ENCODE peak calls at places on chromosomes 4 and X, in eight cellular contexts. One of them, this sample, is unnamed. For H3K9me3, the result is how much of the 10 kb centered on the place peaks cover.

GRCh38 chrX:51178352-51178751 is 154.3 kb upstream of the NUDT10 start:
- DNase-seq in fibroblast of lung: no peak
- DNase-seq in gastrocnemius medialis: no peak
- DNase-seq in tibial artery: no peak
- DNase-seq in uterus: no peak
- DNase-seq in cardiac muscle cell: no peak
- DNase-seq in colonic mucosa: no peak
- DNase-seq in ovary: no peak
- DNase-seq in this sample: no peak

GRCh38 chr4:87103691-87104187 is 116.7 kb downstream of the KLHL8 start:
- DNase-seq in gastrocnemius medialis: no peak
- DNase-seq in ovary: no peak
- DNase-seq in tibial artery: no peak
- DNase-seq in uterus: no peak
- DNase-seq in fibroblast of lung: peak
- DNase-seq in colonic mucosa: no peak
- DNase-seq in cardiac muscle cell: peak
- DNase-seq in this sample: no peak

GRCh38 chr4:158810487-158811215 is 41.8 kb downstream of the FNIP2 start:
- DNase-seq in fibroblast of lung: peak
- DNase-seq in ovary: peak
- DNase-seq in uterus: peak
- DNase-seq in colonic mucosa: peak
- DNase-seq in tibial artery: peak
- DNase-seq in gastrocnemius medialis: peak
- DNase-seq in cardiac muscle cell: peak
- DNase-seq in this sample: peak

GRCh38 chr4:110540606-110541440 is 64.9 kb downstream of the ENPEP start:
- DNase-seq in uterus: no peak
- DNase-seq in gastrocnemius medialis: no peak
- DNase-seq in colonic mucosa: no peak
- DNase-seq in tibial artery: no peak
- DNase-seq in fibroblast of lung: peak
- DNase-seq in cardiac muscle cell: peak
- DNase-seq in ovary: no peak
- DNase-seq in this sample: no peak

GRCh38 chrX:74535211-74535621 is 79.2 kb downstream of the RLIM start:
- DNase-seq in cardiac muscle cell: peak
- DNase-seq in tibial artery: no peak
- DNase-seq in fibroblast of lung: peak
- DNase-seq in colonic mucosa: peak
- DNase-seq in gastrocnemius medialis: no peak
- DNase-seq in uterus: no peak
- DNase-seq in ovary: peak
- DNase-seq in this sample: no peak

GRCh38 chr4:6855692-6856297 is 53.8 kb upstream of the TBC1D14 start:
- DNase-seq in colonic mucosa: no peak
- DNase-seq in uterus: no peak
- DNase-seq in cardiac muscle cell: peak
- DNase-seq in ovary: no peak
- DNase-seq in gastrocnemius medialis: peak
- DNase-seq in tibial artery: no peak
- DNase-seq in fibroblast of lung: peak
- DNase-seq in this sample: no peak

GRCh38 chr4:105896984-105897760 is 1.9 kb downstream of the NPNT start:
- DNase-seq in ovary: no peak
- DNase-seq in gastrocnemius medialis: no peak
- DNase-seq in cardiac muscle cell: no peak
- DNase-seq in fibroblast of lung: no peak
- DNase-seq in tibial artery: no peak
- DNase-seq in uterus: no peak
- DNase-seq in colonic mucosa: no peak
- DNase-seq in this sample: no peak

GRCh38 chr4:150746156-150746555 is 164.2 kb downstream of the MAB21L2 start:
- DNase-seq in ovary: no peak
- DNase-seq in gastrocnemius medialis: no peak
- DNase-seq in uterus: no peak
- DNase-seq in cardiac muscle cell: peak
- DNase-seq in colonic mucosa: no peak
- DNase-seq in tibial artery: no peak
- DNase-seq in fibroblast of lung: peak
- DNase-seq in this sample: no peak

GRCh38 chr4:135385830-135386581 is 1184.4 kb upstream of the PABPC4L start:
- DNase-seq in uterus: no peak
- DNase-seq in fibroblast of lung: no peak
- DNase-seq in tibial artery: no peak
- DNase-seq in gastrocnemius medialis: no peak
- DNase-seq in cardiac muscle cell: no peak
- DNase-seq in colonic mucosa: no peak
- DNase-seq in ovary: no peak
- DNase-seq in this sample: no peak

GRCh38 chrX:135087867-135088266 is 32.5 kb downstream of the ETDB start:
- DNase-seq in cardiac muscle cell: no peak
- DNase-seq in colonic mucosa: no peak
- DNase-seq in fibroblast of lung: no peak
- DNase-seq in gastrocnemius medialis: no peak
- DNase-seq in tibial artery: no peak
- DNase-seq in ovary: no peak
- DNase-seq in uterus: no peak
- DNase-seq in this sample: no peak

GRCh38 chr4:8765084-8765483 is 106.6 kb downstream of the HMX1 start:
- DNase-seq in fibroblast of lung: no peak
- DNase-seq in gastrocnemius medialis: no peak
- DNase-seq in tibial artery: peak
- DNase-seq in colonic mucosa: no peak
- DNase-seq in ovary: no peak
- DNase-seq in cardiac muscle cell: no peak
- DNase-seq in uterus: no peak
- DNase-seq in this sample: peak

GRCh38 chrX:154014429-154015380 is 5.0 kb downstream of the IRAK1 start:
- DNase-seq in cardiac muscle cell: no peak
- DNase-seq in uterus: no peak
- DNase-seq in tibial artery: no peak
- DNase-seq in fibroblast of lung: no peak
- DNase-seq in colonic mucosa: no peak
- DNase-seq in gastrocnemius medialis: no peak
- DNase-seq in ovary: no peak
- DNase-seq in this sample: no peak

GRCh38 chrX:39519213-39519544 is 578.6 kb downstream of the BCOR start:
- DNase-seq in uterus: peak
- DNase-seq in gastrocnemius medialis: no peak
- DNase-seq in colonic mucosa: no peak
- DNase-seq in fibroblast of lung: peak
- DNase-seq in cardiac muscle cell: peak
- DNase-seq in ovary: peak
- DNase-seq in tibial artery: no peak
- DNase-seq in this sample: peak

GRCh38 chr4:181301735-181302380 is 941.3 kb upstream of the TENM3 start:
- DNase-seq in uterus: no peak
- DNase-seq in fibroblast of lung: peak
- DNase-seq in colonic mucosa: peak
- DNase-seq in ovary: no peak
- DNase-seq in gastrocnemius medialis: no peak
- DNase-seq in tibial artery: no peak
- DNase-seq in cardiac muscle cell: peak
- DNase-seq in this sample: peak

GRCh38 chrX:33001107-33001506 is 210.2 kb downstream of the DMD start:
- DNase-seq in gastrocnemius medialis: no peak
- DNase-seq in uterus: no peak
- DNase-seq in colonic mucosa: no peak
- DNase-seq in ovary: no peak
- DNase-seq in fibroblast of lung: no peak
- DNase-seq in cardiac muscle cell: no peak
- DNase-seq in tibial artery: no peak
- DNase-seq in this sample: no peak

GRCh38 chrX:15903186-15903681 is 48.6 kb upstream of the AP1S2 start:
- DNase-seq in fibroblast of lung: no peak
- DNase-seq in gastrocnemius medialis: no peak
- DNase-seq in tibial artery: no peak
- DNase-seq in colonic mucosa: no peak
- DNase-seq in ovary: no peak
- DNase-seq in cardiac muscle cell: no peak
- DNase-seq in uterus: no peak
- DNase-seq in this sample: no peak

GRCh38 chr4:22707390-22707789 is 14.7 kb downstream of the GBA3 start:
- DNase-seq in colonic mucosa: no peak
- DNase-seq in ovary: no peak
- DNase-seq in gastrocnemius medialis: no peak
- DNase-seq in cardiac muscle cell: no peak
- DNase-seq in tibial artery: no peak
- DNase-seq in uterus: no peak
- DNase-seq in fibroblast of lung: no peak
- DNase-seq in this sample: no peak

GRCh38 chr4:24799544-24800272 is 4.3 kb downstream of the SOD3 start:
- DNase-seq in cardiac muscle cell: peak
- DNase-seq in fibroblast of lung: no peak
- DNase-seq in colonic mucosa: no peak
- DNase-seq in tibial artery: no peak
- DNase-seq in uterus: no peak
- DNase-seq in ovary: peak
- DNase-seq in gastrocnemius medialis: no peak
- DNase-seq in this sample: no peak
- H3K4me3 ChIP-seq in cardiac muscle cell: no peak
- H3K4me3 ChIP-seq in fibroblast of lung: no peak
- H3K4me3 ChIP-seq in colonic mucosa: no peak
- H3K4me3 ChIP-seq in tibial artery: no peak
- H3K4me3 ChIP-seq in uterus: no peak
- H3K4me3 ChIP-seq in ovary: peak
- H3K4me3 ChIP-seq in gastrocnemius medialis: peak
- H3K4me3 ChIP-seq in this sample: peak

GRCh38 chr4:29467044-29467717 is 1253.0 kb upstream of the PCDH7 start:
- DNase-seq in uterus: no peak
- DNase-seq in ovary: no peak
- DNase-seq in cardiac muscle cell: no peak
- DNase-seq in colonic mucosa: no peak
- DNase-seq in tibial artery: no peak
- DNase-seq in gastrocnemius medialis: no peak
- DNase-seq in fibroblast of lung: no peak
- DNase-seq in this sample: no peak
- H3K9me3 ChIP-seq in uterus: under half
- H3K9me3 ChIP-seq in ovary: under half
- H3K9me3 ChIP-seq in cardiac muscle cell: under half
- H3K9me3 ChIP-seq in colonic mucosa: under half
- H3K9me3 ChIP-seq in tibial artery: under half
- H3K9me3 ChIP-seq in gastrocnemius medialis: under half
- H3K9me3 ChIP-seq in fibroblast of lung: under half
- H3K9me3 ChIP-seq in this sample: under half

DNA sequence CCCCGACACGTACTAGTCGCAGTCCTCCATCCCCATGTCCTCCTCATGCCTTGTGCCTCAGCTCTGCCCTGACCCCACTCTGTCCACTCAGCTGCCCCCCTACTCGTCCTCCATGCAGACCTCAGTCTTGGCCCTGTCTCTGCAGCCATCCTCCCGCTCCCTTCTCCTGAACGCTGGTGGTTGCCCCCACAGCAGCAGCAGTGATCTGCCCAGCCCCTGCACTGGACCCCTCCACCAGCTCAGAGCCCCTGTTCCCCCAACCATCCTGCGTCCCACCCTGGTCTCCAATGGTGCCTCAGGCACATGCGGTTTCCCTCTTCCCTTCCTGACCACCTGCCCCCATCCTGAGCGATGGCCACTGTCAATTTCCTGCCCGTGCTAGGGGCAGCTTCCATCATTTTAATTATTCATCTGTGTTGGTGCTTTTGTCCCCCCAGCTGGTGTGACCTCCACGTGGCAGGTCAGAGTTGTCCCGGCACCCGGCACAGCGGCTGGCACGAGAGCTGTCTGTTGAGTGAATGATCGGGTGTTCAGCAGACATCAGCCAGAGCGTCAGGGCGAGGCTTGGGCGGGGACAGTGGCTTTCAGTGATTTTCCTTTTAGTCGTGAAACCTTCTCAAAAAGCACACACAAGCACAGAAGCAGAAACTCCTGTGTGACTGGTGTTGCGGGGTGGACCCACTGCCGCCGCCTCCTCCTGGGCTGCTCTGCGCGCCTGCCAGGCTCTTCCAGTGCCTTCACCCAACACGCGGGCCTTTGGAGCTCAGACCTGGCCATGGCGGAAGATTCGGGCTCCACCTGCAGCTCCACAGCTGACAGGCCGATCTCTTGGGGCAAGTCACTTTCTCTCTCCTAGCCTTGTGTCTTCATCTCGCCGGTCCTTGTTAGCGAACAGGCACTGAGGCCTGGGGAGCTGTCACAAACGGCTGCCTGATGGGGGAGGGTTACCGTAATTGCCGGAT is 51.6 kb upstream of the HGFAC start:
- DNase-seq in colonic mucosa: no peak
- DNase-seq in uterus: no peak
- DNase-seq in ovary: no peak
- DNase-seq in gastrocnemius medialis: no peak
- DNase-seq in tibial artery: peak
- DNase-seq in cardiac muscle cell: no peak
- DNase-seq in fibroblast of lung: no peak
- DNase-seq in this sample: peak
- H3K27ac ChIP-seq in colonic mucosa: no peak
- H3K27ac ChIP-seq in uterus: no peak
- H3K27ac ChIP-seq in ovary: peak
- H3K27ac ChIP-seq in gastrocnemius medialis: no peak
- H3K27ac ChIP-seq in tibial artery: peak
- H3K27ac ChIP-seq in cardiac muscle cell: no peak
- H3K27ac ChIP-seq in fibroblast of lung: no peak
- H3K27ac ChIP-seq in this sample: no peak

GRCh38 chr4:42326040-42326439 is 71.2 kb upstream of the SHISA3 start:
- DNase-seq in cardiac muscle cell: no peak
- DNase-seq in ovary: no peak
- DNase-seq in gastrocnemius medialis: no peak
- DNase-seq in fibroblast of lung: no peak
- DNase-seq in colonic mucosa: no peak
- DNase-seq in tibial artery: no peak
- DNase-seq in uterus: no peak
- DNase-seq in this sample: no peak

GRCh38 chr4:42327323-42327722 is 70.0 kb upstream of the SHISA3 start:
- DNase-seq in uterus: no peak
- DNase-seq in gastrocnemius medialis: no peak
- DNase-seq in tibial artery: no peak
- DNase-seq in fibroblast of lung: no peak
- DNase-seq in colonic mucosa: no peak
- DNase-seq in ovary: no peak
- DNase-seq in cardiac muscle cell: peak
- DNase-seq in this sample: peak

GRCh38 chr4:42328978-42329377 is 68.3 kb upstream of the SHISA3 start:
- DNase-seq in fibroblast of lung: no peak
- DNase-seq in ovary: no peak
- DNase-seq in tibial artery: no peak
- DNase-seq in cardiac muscle cell: no peak
- DNase-seq in gastrocnemius medialis: no peak
- DNase-seq in uterus: no peak
- DNase-seq in colonic mucosa: no peak
- DNase-seq in this sample: no peak

GRCh38 chr4:42329421-42329820 is 67.9 kb upstream of the SHISA3 start:
- DNase-seq in fibroblast of lung: no peak
- DNase-seq in tibial artery: no peak
- DNase-seq in ovary: no peak
- DNase-seq in colonic mucosa: no peak
- DNase-seq in cardiac muscle cell: no peak
- DNase-seq in gastrocnemius medialis: no peak
- DNase-seq in uterus: no peak
- DNase-seq in this sample: no peak

DNA sequence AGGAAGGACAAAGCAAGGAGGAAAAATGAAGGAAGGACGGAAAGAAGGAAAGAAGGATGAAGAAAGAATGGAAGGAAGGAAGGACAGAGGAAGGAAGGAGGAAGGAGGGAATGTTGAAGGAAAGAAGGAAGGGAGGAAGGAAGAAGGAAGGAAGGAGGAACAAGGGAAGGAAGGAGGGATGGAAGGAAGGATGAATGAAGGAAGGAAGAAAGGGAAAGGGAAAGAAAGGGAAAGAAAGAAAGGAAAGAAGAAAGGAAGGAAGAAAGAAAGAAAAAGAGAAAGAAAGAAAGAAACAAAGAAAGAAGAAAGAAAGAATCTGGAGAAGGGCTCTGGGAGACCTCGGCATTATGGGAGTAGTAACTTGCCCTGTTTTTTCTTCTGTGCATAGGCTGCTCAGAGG is 70.8 kb upstream of the SHISA3 start:
- DNase-seq in ovary: no peak
- DNase-seq in cardiac muscle cell: no peak
- DNase-seq in tibial artery: no peak
- DNase-seq in colonic mucosa: no peak
- DNase-seq in fibroblast of lung: no peak
- DNase-seq in gastrocnemius medialis: no peak
- DNase-seq in uterus: no peak
- DNase-seq in this sample: no peak
- H3K4me3 ChIP-seq in ovary: no peak
- H3K4me3 ChIP-seq in cardiac muscle cell: no peak
- H3K4me3 ChIP-seq in tibial artery: no peak
- H3K4me3 ChIP-seq in colonic mucosa: no peak
- H3K4me3 ChIP-seq in fibroblast of lung: no peak
- H3K4me3 ChIP-seq in gastrocnemius medialis: no peak
- H3K4me3 ChIP-seq in uterus: no peak
- H3K4me3 ChIP-seq in this sample: no peak

This sample was measured in left ventricle myocardium inferior.